ENCODE peak calls at places on chromosome 12, in eight cellular contexts. One of them, this sample, is unnamed.

GRCh38 chr12:124867389-124867930 is 3.8 kb upstream of the SCARB1 start:
- DNase-seq in astrocyte of the spinal cord: peak; percentile 33
- DNase-seq in right lobe of liver: no peak
- DNase-seq in sigmoid colon: no peak
- DNase-seq in lower leg skin: no peak
- DNase-seq in colonic mucosa: no peak
- DNase-seq in astrocyte of the cerebellum: no peak
- DNase-seq in Caco-2: no peak
- DNase-seq in this sample: no peak

GRCh38 chr12:69720748-69721147 is 17.9 kb upstream of the RAB3IP start:
- DNase-seq in sigmoid colon: no peak
- DNase-seq in colonic mucosa: no peak
- DNase-seq in lower leg skin: no peak
- DNase-seq in astrocyte of the spinal cord: no peak
- DNase-seq in right lobe of liver: no peak
- DNase-seq in Caco-2: no peak
- DNase-seq in astrocyte of the cerebellum: no peak
- DNase-seq in this sample: no peak

GRCh38 chr12:90987101-90987500 is 17.7 kb downstream of the EPYC start:
- DNase-seq in right lobe of liver: no peak
- DNase-seq in colonic mucosa: no peak
- DNase-seq in sigmoid colon: no peak
- DNase-seq in lower leg skin: no peak
- DNase-seq in astrocyte of the cerebellum: peak; percentile 9
- DNase-seq in Caco-2: peak; percentile 10
- DNase-seq in astrocyte of the spinal cord: no peak
- DNase-seq in this sample: no peak

GRCh38 chr12:80033457-80033856 is 65.9 kb upstream of the OTOGL start:
- DNase-seq in astrocyte of the spinal cord: peak; percentile 74
- DNase-seq in colonic mucosa: no peak
- DNase-seq in lower leg skin: no peak
- DNase-seq in sigmoid colon: no peak
- DNase-seq in Caco-2: no peak
- DNase-seq in astrocyte of the cerebellum: peak; percentile 46
- DNase-seq in right lobe of liver: no peak
- DNase-seq in this sample: peak; percentile 62

GRCh38 chr12:14950982-14951746 is 10.2 kb downstream of the ARHGDIB start:
- DNase-seq in astrocyte of the cerebellum: no peak
- DNase-seq in right lobe of liver: no peak
- DNase-seq in Caco-2: peak; percentile 81
- DNase-seq in colonic mucosa: peak; percentile 66
- DNase-seq in sigmoid colon: no peak
- DNase-seq in lower leg skin: no peak
- DNase-seq in astrocyte of the spinal cord: no peak
- DNase-seq in this sample: no peak

GRCh38 chr12:389138-390096 is at the start of gene KDM5A:
- DNase-seq in astrocyte of the cerebellum: peak; percentile 88
- DNase-seq in sigmoid colon: peak; percentile 95
- DNase-seq in colonic mucosa: peak; percentile 93
- DNase-seq in Caco-2: peak; percentile 94
- DNase-seq in right lobe of liver: peak; percentile 94
- DNase-seq in astrocyte of the spinal cord: peak; percentile 96
- DNase-seq in lower leg skin: peak; percentile 90
- DNase-seq in this sample: peak; percentile 90

GRCh38 chr12:110540048-110540447 is 37.9 kb downstream of the RAD9B start:
- DNase-seq in right lobe of liver: no peak
- DNase-seq in colonic mucosa: no peak
- DNase-seq in lower leg skin: no peak
- DNase-seq in Caco-2: no peak
- DNase-seq in astrocyte of the cerebellum: no peak
- DNase-seq in sigmoid colon: no peak
- DNase-seq in astrocyte of the spinal cord: no peak
- DNase-seq in this sample: no peak

GRCh38 chr12:125064492-125064891 is 743 bp upstream of the AACS start:
- DNase-seq in colonic mucosa: no peak
- DNase-seq in astrocyte of the cerebellum: no peak
- DNase-seq in Caco-2: peak; percentile 33
- DNase-seq in lower leg skin: no peak
- DNase-seq in astrocyte of the spinal cord: no peak
- DNase-seq in sigmoid colon: no peak
- DNase-seq in right lobe of liver: no peak
- DNase-seq in this sample: no peak

GRCh38 chr12:95918194-95918993 is 24.0 kb downstream of the CCDC38 start:
- DNase-seq in Caco-2: peak; percentile 66
- DNase-seq in right lobe of liver: peak; percentile 55
- DNase-seq in lower leg skin: peak; percentile 33
- DNase-seq in sigmoid colon: no peak
- DNase-seq in colonic mucosa: peak; percentile 28
- DNase-seq in astrocyte of the cerebellum: no peak
- DNase-seq in astrocyte of the spinal cord: peak; percentile 47
- DNase-seq in this sample: no peak

GRCh38 chr12:88305491-88305890 is 163.4 kb downstream of the TMTC3 start:
- DNase-seq in Caco-2: peak; percentile 29
- DNase-seq in lower leg skin: no peak
- DNase-seq in sigmoid colon: no peak
- DNase-seq in colonic mucosa: no peak
- DNase-seq in astrocyte of the cerebellum: no peak
- DNase-seq in right lobe of liver: no peak
- DNase-seq in astrocyte of the spinal cord: no peak
- DNase-seq in this sample: no peak

GRCh38 chr12:104573-105081 is 38.1 kb downstream of the IQSEC3 start:
- DNase-seq in sigmoid colon: peak; percentile 49
- DNase-seq in astrocyte of the spinal cord: no peak
- DNase-seq in lower leg skin: no peak
- DNase-seq in colonic mucosa: peak; percentile 58
- DNase-seq in right lobe of liver: no peak
- DNase-seq in astrocyte of the cerebellum: no peak
- DNase-seq in Caco-2: peak; percentile 29
- DNase-seq in this sample: no peak

GRCh38 chr12:131833896-131834641 is 5.9 kb downstream of the MMP17 start:
- DNase-seq in right lobe of liver: no peak
- DNase-seq in Caco-2: no peak
- DNase-seq in sigmoid colon: no peak
- DNase-seq in astrocyte of the spinal cord: peak; percentile 16
- DNase-seq in colonic mucosa: no peak
- DNase-seq in astrocyte of the cerebellum: no peak
- DNase-seq in lower leg skin: no peak
- DNase-seq in this sample: no peak

GRCh38 chr12:94152292-94153083 is 4.1 kb downstream of the PLXNC1 start:
- DNase-seq in Caco-2: peak; percentile 74
- DNase-seq in right lobe of liver: peak; percentile 78
- DNase-seq in lower leg skin: no peak
- DNase-seq in astrocyte of the cerebellum: no peak
- DNase-seq in sigmoid colon: no peak
- DNase-seq in colonic mucosa: no peak
- DNase-seq in astrocyte of the spinal cord: no peak
- DNase-seq in this sample: no peak

DNA sequence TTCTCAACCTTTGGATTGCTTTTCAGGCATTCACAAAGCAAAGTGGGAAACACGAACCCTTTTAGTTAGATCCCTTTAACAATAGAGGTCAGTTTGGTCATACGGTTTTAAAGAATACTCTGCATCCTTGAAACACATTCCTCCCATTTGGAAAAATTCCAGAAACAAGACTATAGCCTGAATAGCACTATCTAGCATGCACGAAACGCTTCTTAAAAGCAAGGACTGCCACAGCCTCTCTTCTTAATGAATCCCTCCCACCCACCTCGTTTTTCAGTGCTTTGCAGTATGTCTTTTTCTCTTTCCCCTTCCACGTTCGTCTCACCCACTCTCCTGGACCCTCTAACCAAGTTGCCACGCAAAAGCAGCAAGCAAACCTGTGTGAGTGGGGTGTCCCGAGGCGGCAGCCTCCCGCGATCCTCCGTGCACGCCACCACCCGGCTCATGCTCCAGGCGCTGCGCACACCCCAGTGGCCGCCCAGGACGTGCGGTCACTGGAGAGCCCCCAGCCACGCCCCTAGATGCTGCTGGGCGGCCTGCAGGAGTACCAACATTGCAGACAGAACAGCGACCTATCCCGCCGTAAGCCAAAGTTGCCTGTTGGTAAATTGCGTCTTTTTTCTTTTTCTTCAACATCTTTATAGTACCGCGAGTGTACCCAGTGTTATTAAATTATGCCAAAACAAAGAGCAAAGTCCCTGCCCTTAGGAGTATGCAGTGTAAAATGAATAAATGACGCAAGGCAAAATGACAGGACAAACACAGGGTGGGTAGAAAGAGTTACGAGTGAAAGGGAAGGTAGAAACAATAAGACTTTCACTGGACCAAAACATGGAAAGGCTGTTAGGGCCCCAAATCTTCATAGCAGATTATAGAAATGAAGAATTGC is at the start of gene SLC38A4:
- DNase-seq in right lobe of liver: peak; percentile 87
- DNase-seq in colonic mucosa: peak; percentile 39
- DNase-seq in astrocyte of the spinal cord: peak; percentile 35
- DNase-seq in sigmoid colon: no peak
- DNase-seq in Caco-2: peak; percentile 84
- DNase-seq in astrocyte of the cerebellum: peak; percentile 19
- DNase-seq in lower leg skin: no peak
- DNase-seq in this sample: no peak
- H3K4me3 ChIP-seq in right lobe of liver: peak within 1 kb of the TSS; percentile 56
- H3K4me3 ChIP-seq in colonic mucosa: peak within 1 kb of the TSS; percentile 32
- H3K4me3 ChIP-seq in astrocyte of the spinal cord: peak within 1 kb of the TSS; percentile 33
- H3K4me3 ChIP-seq in sigmoid colon: peak within 1 kb of the TSS; percentile 26
- H3K4me3 ChIP-seq in Caco-2: peak within 1 kb of the TSS; percentile 65
- H3K4me3 ChIP-seq in astrocyte of the cerebellum: peak within 1 kb of the TSS; percentile 34
- H3K4me3 ChIP-seq in lower leg skin: no peak within 1 kb of the TSS
- H3K4me3 ChIP-seq in this sample: peak within 1 kb of the TSS; percentile 37

DNA sequence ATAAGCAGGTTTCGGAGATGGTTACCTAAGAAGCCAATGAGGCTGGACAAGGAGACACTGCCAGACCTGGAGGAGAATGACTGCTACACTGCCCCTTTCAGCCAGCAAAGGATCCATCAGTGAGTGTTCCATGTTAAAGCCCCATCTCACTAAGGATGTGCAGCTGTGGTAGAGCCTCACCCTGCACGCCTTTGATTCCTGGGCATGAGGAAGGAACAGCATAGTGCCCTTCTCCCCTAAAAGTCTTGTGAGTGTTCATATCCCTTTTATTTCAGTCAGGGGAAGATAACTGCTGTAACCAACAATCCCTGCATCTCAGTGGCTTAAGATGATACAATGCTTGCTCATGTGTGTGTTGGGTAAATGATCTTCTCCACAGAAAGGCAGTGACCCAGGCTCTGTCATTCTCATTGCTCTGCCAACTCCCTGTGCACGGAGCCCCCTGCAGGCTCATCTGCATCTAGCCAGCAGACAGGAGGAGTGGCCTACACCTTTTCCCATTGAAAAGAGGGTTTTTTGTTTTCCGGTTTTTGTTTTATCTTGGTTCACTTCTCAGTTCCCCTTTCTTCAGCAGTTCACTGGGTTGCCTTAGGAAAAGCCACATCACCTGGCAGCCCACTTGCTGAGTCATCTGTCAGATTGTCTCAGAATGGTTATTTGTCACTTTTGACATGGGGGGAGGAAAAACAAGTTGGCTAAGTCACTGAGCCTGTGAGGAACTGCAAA is 193.1 kb downstream of the ANO4 start:
- DNase-seq in Caco-2: peak; percentile 45
- DNase-seq in right lobe of liver: no peak
- DNase-seq in lower leg skin: no peak
- DNase-seq in astrocyte of the cerebellum: peak; percentile 23
- DNase-seq in colonic mucosa: no peak
- DNase-seq in astrocyte of the spinal cord: peak; percentile 54
- DNase-seq in sigmoid colon: no peak
- DNase-seq in this sample: no peak
- TF ChIP-seq CTCF in Caco-2: peak; percentile 55
- TF ChIP-seq CTCF in right lobe of liver: no peak
- TF ChIP-seq CTCF in lower leg skin: no peak
- TF ChIP-seq CTCF in astrocyte of the cerebellum: peak; percentile 78
- TF ChIP-seq CTCF in colonic mucosa: peak; percentile 15
- TF ChIP-seq CTCF in astrocyte of the spinal cord: peak; percentile 64
- TF ChIP-seq CTCF in sigmoid colon: no peak
- TF ChIP-seq CTCF in this sample: peak; percentile 72

GRCh38 chr12:122827258-122827657 is 8.0 kb upstream of the HIP1R start:
- DNase-seq in right lobe of liver: no peak
- DNase-seq in lower leg skin: no peak
- DNase-seq in colonic mucosa: no peak
- DNase-seq in Caco-2: no peak
- DNase-seq in sigmoid colon: no peak
- DNase-seq in astrocyte of the spinal cord: no peak
- DNase-seq in astrocyte of the cerebellum: no peak
- DNase-seq in this sample: no peak
- H3K4me3 ChIP-seq in right lobe of liver: no peak overlapping the region
- H3K4me3 ChIP-seq in lower leg skin: no peak overlapping the region
- H3K4me3 ChIP-seq in colonic mucosa: no peak overlapping the region
- H3K4me3 ChIP-seq in Caco-2: no peak overlapping the region
- H3K4me3 ChIP-seq in sigmoid colon: no peak overlapping the region
- H3K4me3 ChIP-seq in astrocyte of the spinal cord: no peak overlapping the region
- H3K4me3 ChIP-seq in astrocyte of the cerebellum: no peak overlapping the region
- H3K4me3 ChIP-seq in this sample: no peak overlapping the region

DNA sequence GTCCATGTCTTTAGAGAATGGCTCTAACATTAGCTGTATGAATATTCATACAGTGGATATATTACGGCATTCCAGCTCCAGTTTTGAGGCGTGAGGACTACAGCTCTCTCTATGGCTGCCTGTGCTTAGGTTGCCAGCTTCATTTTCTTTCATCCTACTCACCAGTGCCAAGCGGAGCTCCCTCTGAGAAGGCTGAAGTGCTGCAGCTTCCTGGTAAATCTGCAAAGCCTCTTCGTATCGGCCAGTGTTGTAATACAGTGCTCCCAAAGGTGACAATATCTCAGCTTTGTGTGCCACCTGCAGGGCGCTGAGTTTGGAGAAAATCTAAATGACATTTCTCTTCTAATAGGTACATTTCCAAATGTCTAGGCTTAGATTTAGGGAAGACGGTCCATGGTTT is 19.8 kb upstream of the OVCH1 start:
- DNase-seq in sigmoid colon: no peak
- DNase-seq in astrocyte of the spinal cord: no peak
- DNase-seq in lower leg skin: no peak
- DNase-seq in colonic mucosa: no peak
- DNase-seq in Caco-2: peak; percentile 23
- DNase-seq in astrocyte of the cerebellum: no peak
- DNase-seq in right lobe of liver: peak; percentile 52
- DNase-seq in this sample: no peak
- TF ChIP-seq CTCF in sigmoid colon: no peak
- TF ChIP-seq CTCF in astrocyte of the spinal cord: no peak
- TF ChIP-seq CTCF in lower leg skin: no peak
- TF ChIP-seq CTCF in colonic mucosa: no peak
- TF ChIP-seq CTCF in Caco-2: peak; percentile 46
- TF ChIP-seq CTCF in astrocyte of the cerebellum: no peak
- TF ChIP-seq CTCF in right lobe of liver: peak; percentile 67
- TF ChIP-seq CTCF in this sample: no peak

GRCh38 chr12:31018106-31018890 is 55.4 kb upstream of the DDX11 start:
- DNase-seq in sigmoid colon: peak; percentile 21
- DNase-seq in right lobe of liver: peak; percentile 12
- DNase-seq in lower leg skin: no peak
- DNase-seq in astrocyte of the cerebellum: no peak
- DNase-seq in astrocyte of the spinal cord: no peak
- DNase-seq in Caco-2: no peak
- DNase-seq in colonic mucosa: no peak
- DNase-seq in this sample: no peak
- H3K4me3 ChIP-seq in sigmoid colon: no peak overlapping the region
- H3K4me3 ChIP-seq in right lobe of liver: no peak overlapping the region
- H3K4me3 ChIP-seq in lower leg skin: no peak overlapping the region
- H3K4me3 ChIP-seq in astrocyte of the cerebellum: no peak overlapping the region
- H3K4me3 ChIP-seq in astrocyte of the spinal cord: no peak overlapping the region
- H3K4me3 ChIP-seq in Caco-2: no peak overlapping the region
- H3K4me3 ChIP-seq in colonic mucosa: no peak overlapping the region
- H3K4me3 ChIP-seq in this sample: no peak overlapping the region